ENCODE peak calls at places on chromosomes 7 and 10, in nine cellular contexts. One of them, this sample, is unnamed.

GRCh38 chr7:13117103-13117502 is 429.7 kb downstream of the ARL4A start:
- DNase-seq in lower lobe of right lung: no peak
- DNase-seq in psoas muscle: no peak
- DNase-seq in AG09319: no peak
- DNase-seq in suprapubic skin: no peak
- DNase-seq in right atrium auricular region: no peak
- DNase-seq in tibial artery: no peak
- DNase-seq in progenitor cell of endocrine pancreas: no peak
- DNase-seq in cardiac muscle cell: no peak
- DNase-seq in this sample: no peak

GRCh38 chr7:1703475-1704325 is 33.6 kb downstream of the ELFN1 start:
- DNase-seq in lower lobe of right lung: peak
- DNase-seq in psoas muscle: no peak
- DNase-seq in AG09319: no peak
- DNase-seq in suprapubic skin: peak
- DNase-seq in right atrium auricular region: no peak
- DNase-seq in tibial artery: no peak
- DNase-seq in progenitor cell of endocrine pancreas: no peak
- DNase-seq in cardiac muscle cell: no peak
- DNase-seq in this sample: no peak

GRCh38 chr7:98613601-98614425 is 3.3 kb upstream of the NPTX2 start:
- DNase-seq in lower lobe of right lung: no peak
- DNase-seq in psoas muscle: no peak
- DNase-seq in AG09319: no peak
- DNase-seq in suprapubic skin: no peak
- DNase-seq in right atrium auricular region: no peak
- DNase-seq in tibial artery: no peak
- DNase-seq in progenitor cell of endocrine pancreas: peak
- DNase-seq in cardiac muscle cell: peak
- DNase-seq in this sample: no peak

GRCh38 chr10:54133201-54133600 is 667.8 kb downstream of the PCDH15 start:
- DNase-seq in lower lobe of right lung: no peak
- DNase-seq in psoas muscle: no peak
- DNase-seq in AG09319: no peak
- DNase-seq in suprapubic skin: no peak
- DNase-seq in right atrium auricular region: no peak
- DNase-seq in tibial artery: no peak
- DNase-seq in progenitor cell of endocrine pancreas: no peak
- DNase-seq in cardiac muscle cell: peak
- DNase-seq in this sample: no peak

GRCh38 chr10:63664341-63664885 is 143.2 kb downstream of the REEP3 start:
- DNase-seq in lower lobe of right lung: no peak
- DNase-seq in psoas muscle: no peak
- DNase-seq in AG09319: no peak
- DNase-seq in suprapubic skin: no peak
- DNase-seq in right atrium auricular region: no peak
- DNase-seq in tibial artery: no peak
- DNase-seq in progenitor cell of endocrine pancreas: no peak
- DNase-seq in cardiac muscle cell: no peak
- DNase-seq in this sample: no peak

GRCh38 chr7:137331378-137331777 is 12.2 kb downstream of the PTN start:
- DNase-seq in lower lobe of right lung: no peak
- DNase-seq in psoas muscle: no peak
- DNase-seq in AG09319: no peak
- DNase-seq in suprapubic skin: no peak
- DNase-seq in right atrium auricular region: no peak
- DNase-seq in tibial artery: no peak
- DNase-seq in progenitor cell of endocrine pancreas: no peak
- DNase-seq in cardiac muscle cell: no peak
- DNase-seq in this sample: no peak

GRCh38 chr7:67470256-67470751 is 473.7 kb downstream of the TYW1 start:
- DNase-seq in lower lobe of right lung: no peak
- DNase-seq in psoas muscle: no peak
- DNase-seq in AG09319: no peak
- DNase-seq in suprapubic skin: no peak
- DNase-seq in right atrium auricular region: no peak
- DNase-seq in tibial artery: no peak
- DNase-seq in progenitor cell of endocrine pancreas: peak
- DNase-seq in cardiac muscle cell: peak
- DNase-seq in this sample: no peak

GRCh38 chr7:30276203-30276900 is 8.0 kb upstream of the ZNRF2 start:
- DNase-seq in lower lobe of right lung: no peak
- DNase-seq in psoas muscle: no peak
- DNase-seq in AG09319: no peak
- DNase-seq in suprapubic skin: no peak
- DNase-seq in right atrium auricular region: no peak
- DNase-seq in tibial artery: no peak
- DNase-seq in progenitor cell of endocrine pancreas: peak
- DNase-seq in cardiac muscle cell: peak
- DNase-seq in this sample: peak

GRCh38 chr7:157000047-157000726 is 10.3 kb downstream of the MNX1 start:
- DNase-seq in lower lobe of right lung: no peak
- DNase-seq in psoas muscle: no peak
- DNase-seq in AG09319: no peak
- DNase-seq in suprapubic skin: peak
- DNase-seq in right atrium auricular region: no peak
- DNase-seq in tibial artery: no peak
- DNase-seq in progenitor cell of endocrine pancreas: no peak
- DNase-seq in cardiac muscle cell: no peak
- DNase-seq in this sample: no peak

GRCh38 chr7:80095545-80095944 is 39.1 kb upstream of the GNAI1 start:
- DNase-seq in lower lobe of right lung: no peak
- DNase-seq in psoas muscle: no peak
- DNase-seq in AG09319: no peak
- DNase-seq in suprapubic skin: no peak
- DNase-seq in right atrium auricular region: no peak
- DNase-seq in tibial artery: no peak
- DNase-seq in progenitor cell of endocrine pancreas: no peak
- DNase-seq in cardiac muscle cell: no peak
- DNase-seq in this sample: no peak

GRCh38 chr7:151045967-151046366 is 2.4 kb upstream of the ASIC3 start:
- DNase-seq in lower lobe of right lung: no peak
- DNase-seq in psoas muscle: no peak
- DNase-seq in AG09319: no peak
- DNase-seq in suprapubic skin: no peak
- DNase-seq in right atrium auricular region: no peak
- DNase-seq in tibial artery: no peak
- DNase-seq in progenitor cell of endocrine pancreas: no peak
- DNase-seq in cardiac muscle cell: no peak
- DNase-seq in this sample: no peak

GRCh38 chr10:124325998-124326636 is 92.6 kb downstream of the OAT start:
- DNase-seq in lower lobe of right lung: no peak
- DNase-seq in psoas muscle: no peak
- DNase-seq in AG09319: no peak
- DNase-seq in suprapubic skin: no peak
- DNase-seq in right atrium auricular region: no peak
- DNase-seq in tibial artery: no peak
- DNase-seq in progenitor cell of endocrine pancreas: no peak
- DNase-seq in cardiac muscle cell: no peak
- DNase-seq in this sample: no peak

DNA sequence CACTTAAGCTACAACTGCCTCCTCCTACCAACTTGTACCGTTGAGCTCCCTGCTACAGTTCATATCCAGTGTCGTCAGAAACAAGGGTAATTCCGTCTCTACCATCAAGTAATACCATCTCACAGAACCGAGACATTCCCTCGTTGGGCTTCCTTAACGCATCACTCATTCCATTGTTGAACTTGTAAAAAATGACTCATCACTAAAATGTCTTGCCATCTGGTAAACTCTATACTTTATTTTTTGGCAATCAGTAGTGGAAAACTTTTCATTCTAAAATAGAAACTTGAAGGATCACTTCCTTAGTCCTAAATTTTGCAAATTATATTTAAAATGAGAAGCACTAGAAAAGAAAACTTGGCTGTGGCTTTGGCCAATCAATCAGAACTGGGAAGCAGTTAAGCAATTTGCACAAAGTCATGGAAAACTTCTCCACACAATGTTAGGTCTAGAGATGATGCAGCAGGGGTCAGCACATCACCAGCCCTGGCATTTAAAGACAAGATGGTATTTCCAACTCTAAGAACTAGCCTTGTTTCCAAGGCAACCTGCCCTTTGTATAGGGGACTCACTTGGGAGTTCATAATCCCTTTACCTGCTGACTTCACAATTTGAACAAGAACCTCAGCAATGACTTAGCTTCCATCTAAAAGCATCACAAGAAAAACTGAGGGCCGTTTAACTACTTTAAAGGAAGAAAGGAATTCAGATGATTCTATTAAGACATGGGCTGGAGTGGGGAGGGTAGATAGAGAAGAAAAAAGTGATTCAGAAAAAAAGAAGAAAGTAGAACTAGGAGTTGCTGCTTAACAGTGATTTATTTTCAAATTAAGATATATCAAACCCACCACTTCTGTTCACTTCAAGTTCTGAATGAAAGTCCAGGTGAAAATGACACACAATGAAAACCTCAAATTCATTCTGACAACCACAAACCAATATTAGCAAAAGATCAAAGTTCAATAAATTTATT is 288.1 kb downstream of the PARD3 start:
- DNase-seq in lower lobe of right lung: no peak
- DNase-seq in psoas muscle: no peak
- DNase-seq in AG09319: peak
- DNase-seq in suprapubic skin: no peak
- DNase-seq in right atrium auricular region: no peak
- DNase-seq in tibial artery: no peak
- DNase-seq in progenitor cell of endocrine pancreas: no peak
- DNase-seq in cardiac muscle cell: no peak
- DNase-seq in this sample: no peak
- TF ChIP-seq CTCF in lower lobe of right lung: no peak
- TF ChIP-seq CTCF in psoas muscle: no peak
- TF ChIP-seq CTCF in AG09319: peak
- TF ChIP-seq CTCF in suprapubic skin: no peak
- TF ChIP-seq CTCF in right atrium auricular region: peak
- TF ChIP-seq CTCF in tibial artery: no peak
- TF ChIP-seq CTCF in progenitor cell of endocrine pancreas: no peak
- TF ChIP-seq CTCF in cardiac muscle cell: no peak
- TF ChIP-seq CTCF in this sample: no peak

GRCh38 chr10:13794982-13795381 is 208.2 kb downstream of the PRPF18 start:
- DNase-seq in lower lobe of right lung: no peak
- DNase-seq in psoas muscle: no peak
- DNase-seq in AG09319: no peak
- DNase-seq in suprapubic skin: no peak
- DNase-seq in right atrium auricular region: no peak
- DNase-seq in tibial artery: no peak
- DNase-seq in progenitor cell of endocrine pancreas: no peak
- DNase-seq in cardiac muscle cell: no peak
- DNase-seq in this sample: no peak

GRCh38 chr10:13795653-13796555 is 209.1 kb downstream of the PRPF18 start:
- DNase-seq in lower lobe of right lung: no peak
- DNase-seq in psoas muscle: no peak
- DNase-seq in AG09319: no peak
- DNase-seq in suprapubic skin: no peak
- DNase-seq in right atrium auricular region: no peak
- DNase-seq in tibial artery: no peak
- DNase-seq in progenitor cell of endocrine pancreas: no peak
- DNase-seq in cardiac muscle cell: no peak
- DNase-seq in this sample: peak

GRCh38 chr10:13801156-13801906 is 214.6 kb downstream of the PRPF18 start:
- DNase-seq in lower lobe of right lung: no peak
- DNase-seq in psoas muscle: no peak
- DNase-seq in AG09319: no peak
- DNase-seq in suprapubic skin: no peak
- DNase-seq in right atrium auricular region: no peak
- DNase-seq in tibial artery: no peak
- DNase-seq in progenitor cell of endocrine pancreas: no peak
- DNase-seq in cardiac muscle cell: no peak
- DNase-seq in this sample: no peak

GRCh38 chr10:13801907-13802288 is 215.1 kb downstream of the PRPF18 start:
- DNase-seq in lower lobe of right lung: no peak
- DNase-seq in psoas muscle: no peak
- DNase-seq in AG09319: no peak
- DNase-seq in suprapubic skin: no peak
- DNase-seq in right atrium auricular region: no peak
- DNase-seq in tibial artery: no peak
- DNase-seq in progenitor cell of endocrine pancreas: no peak
- DNase-seq in cardiac muscle cell: no peak
- DNase-seq in this sample: no peak

DNA sequence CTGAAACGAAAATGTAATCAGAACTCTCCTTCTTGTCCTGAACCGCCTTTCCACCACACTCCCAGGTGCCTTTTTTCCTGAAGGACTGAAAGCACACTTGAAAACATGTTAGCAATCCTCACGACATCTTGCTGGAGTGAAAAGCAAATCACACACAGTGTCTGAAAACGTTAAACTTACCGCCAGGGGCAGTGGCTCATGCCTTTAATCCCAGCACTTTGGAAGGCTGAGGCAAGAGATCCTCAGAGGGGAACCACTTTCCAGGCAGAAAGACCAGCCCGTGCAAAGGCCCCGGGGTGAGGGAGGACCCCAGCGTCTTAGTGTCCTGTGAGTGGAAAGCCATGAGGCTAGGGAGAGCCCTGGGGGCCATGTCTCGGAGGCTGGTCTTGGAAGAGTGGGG is 210.4 kb downstream of the PRPF18 start:
- DNase-seq in lower lobe of right lung: no peak
- DNase-seq in psoas muscle: no peak
- DNase-seq in AG09319: no peak
- DNase-seq in suprapubic skin: no peak
- DNase-seq in right atrium auricular region: no peak
- DNase-seq in tibial artery: no peak
- DNase-seq in progenitor cell of endocrine pancreas: no peak
- DNase-seq in cardiac muscle cell: no peak
- DNase-seq in this sample: no peak
- TF ChIP-seq CTCF in lower lobe of right lung: no peak
- TF ChIP-seq CTCF in psoas muscle: no peak
- TF ChIP-seq CTCF in AG09319: no peak
- TF ChIP-seq CTCF in suprapubic skin: no peak
- TF ChIP-seq CTCF in right atrium auricular region: no peak
- TF ChIP-seq CTCF in tibial artery: no peak
- TF ChIP-seq CTCF in progenitor cell of endocrine pancreas: no peak
- TF ChIP-seq CTCF in cardiac muscle cell: no peak
- TF ChIP-seq CTCF in this sample: no peak

GRCh38 chr10:784759-785538 is 95.5 kb upstream of the DIP2C start:
- DNase-seq in lower lobe of right lung: peak
- DNase-seq in psoas muscle: peak
- DNase-seq in AG09319: peak
- DNase-seq in suprapubic skin: peak
- DNase-seq in right atrium auricular region: peak
- DNase-seq in tibial artery: peak
- DNase-seq in progenitor cell of endocrine pancreas: no peak
- DNase-seq in cardiac muscle cell: peak
- DNase-seq in this sample: peak
- TF ChIP-seq CTCF in lower lobe of right lung: no peak
- TF ChIP-seq CTCF in psoas muscle: no peak
- TF ChIP-seq CTCF in AG09319: peak
- TF ChIP-seq CTCF in suprapubic skin: peak
- TF ChIP-seq CTCF in right atrium auricular region: no peak
- TF ChIP-seq CTCF in tibial artery: peak
- TF ChIP-seq CTCF in progenitor cell of endocrine pancreas: no peak
- TF ChIP-seq CTCF in cardiac muscle cell: peak
- TF ChIP-seq CTCF in this sample: no peak

DNA sequence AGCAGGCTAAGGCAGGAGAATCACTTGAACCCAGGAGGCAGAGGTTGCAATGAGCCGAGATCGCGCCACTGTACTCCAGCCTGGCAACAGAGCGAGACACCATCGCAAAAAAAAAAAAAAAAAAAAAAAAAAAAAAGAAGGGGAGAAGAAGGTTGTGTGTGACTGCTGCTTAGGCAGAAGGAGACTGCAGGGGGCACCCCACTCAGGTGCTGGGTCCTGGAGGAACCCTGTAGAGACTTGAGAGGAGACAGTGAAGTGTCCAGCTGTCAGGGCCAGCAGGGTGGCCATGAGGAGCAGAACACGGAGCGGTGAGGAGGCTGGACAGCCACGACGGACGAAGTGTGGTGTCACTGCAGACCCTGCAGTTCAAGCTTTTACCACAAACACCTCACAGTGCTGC is 99.0 kb upstream of the NMT2 start:
- DNase-seq in lower lobe of right lung: no peak
- DNase-seq in psoas muscle: no peak
- DNase-seq in AG09319: no peak
- DNase-seq in suprapubic skin: no peak
- DNase-seq in right atrium auricular region: no peak
- DNase-seq in tibial artery: no peak
- DNase-seq in progenitor cell of endocrine pancreas: no peak
- DNase-seq in cardiac muscle cell: no peak
- DNase-seq in this sample: no peak
- TF ChIP-seq CTCF in lower lobe of right lung: no peak
- TF ChIP-seq CTCF in psoas muscle: no peak
- TF ChIP-seq CTCF in AG09319: no peak
- TF ChIP-seq CTCF in suprapubic skin: no peak
- TF ChIP-seq CTCF in right atrium auricular region: no peak
- TF ChIP-seq CTCF in tibial artery: no peak
- TF ChIP-seq CTCF in progenitor cell of endocrine pancreas: no peak
- TF ChIP-seq CTCF in cardiac muscle cell: peak
- TF ChIP-seq CTCF in this sample: no peak

This sample was measured in activated CD8-positive, alpha-beta T cell treated with anti-CD3 and anti-CD28 coated beads for 36 hours.